ENCODE peak calls at places on chromosomes 2 and 18, in seven cellular contexts. R is cardiac fibroblast; V is ureter; B is right cardiac atrium; Y is stimulated activated CD4-positive, alpha-beta T cell treated with anti-CD3 and anti-CD28 coated beads, Interleukin-15, amount 100 ng/mL, for 1 hour; A is activated CD4-positive, alpha-beta memory T cell treated with anti-CD3 and anti-CD28 coated beads for 36 hours; P is naive thymus-derived CD4-positive, alpha-beta T cell. J is an unnamed sample.

GRCh38 chr2:47724221-47724981 is 58.5 kb upstream of the MSH6 start:
- DNase-seq in R (peak), V (no peak), P (no peak), B (no peak), Y (no peak), A (no peak), J (no peak)

GRCh38 chr18:78728301-78729098 is 251.1 kb upstream of the SALL3 start:
- DNase-seq in P (no peak), B (no peak), R (no peak), A (no peak), V (peak), Y (no peak), J (peak)

GRCh38 chr18:54946149-54946581 is 13.1 kb downstream of the CCDC68 start:
- DNase-seq in A (peak), R (peak), P (peak), Y (no peak), B (peak), V (no peak), J (no peak)

GRCh38 chr2:197079414-197079813 is 152.9 kb upstream of the PGAP1 start:
- DNase-seq in Y (no peak), B (no peak), R (peak), V (no peak), P (no peak), A (no peak), J (no peak)

GRCh38 chr18:9869713-9870430 is 15.9 kb upstream of the TXNDC2 start:
- DNase-seq in Y (no peak), R (peak), A (no peak), B (no peak), P (no peak), V (no peak), J (no peak)

GRCh38 chr18:9885170-9886004 is at the start of gene TXNDC2:
- DNase-seq in V (no peak), R (peak), P (no peak), A (no peak), Y (no peak), B (no peak), J (no peak)

GRCh38 chr18:63994783-63995399 is 25.0 kb downstream of the SERPINB8 start:
- DNase-seq in A (peak), B (peak), P (no peak), R (peak), V (no peak), Y (no peak), J (no peak)

GRCh38 chr2:2547911-2548310 is 216.8 kb upstream of the MYT1L start:
- DNase-seq in P (no peak), R (no peak), A (no peak), V (no peak), Y (no peak), B (no peak), J (no peak)

GRCh38 chr2:233935426-233935825 is 18.3 kb downstream of the TRPM8 start:
- DNase-seq in Y (no peak), R (no peak), V (no peak), P (no peak), B (no peak), A (no peak), J (no peak)

GRCh38 chr18:33702625-33703024 is 124.6 kb downstream of the ASXL3 start:
- DNase-seq in B (no peak), V (no peak), A (no peak), R (no peak), P (no peak), Y (no peak), J (no peak)

GRCh38 chr2:240894836-240895558 is 959 bp downstream of the MAB21L4 start:
- DNase-seq in P (no peak), B (peak), A (no peak), V (no peak), Y (no peak), R (no peak), J (no peak)

GRCh38 chr2:149921911-149922616 is 334.5 kb upstream of the MMADHC start:
- DNase-seq in P (no peak), Y (no peak), B (no peak), R (no peak), A (no peak), V (no peak), J (no peak)

GRCh38 chr2:38776531-38776930 is 1.5 kb upstream of the GEMIN6 start:
- DNase-seq in Y (no peak), V (no peak), R (no peak), P (no peak), B (no peak), A (no peak), J (no peak)

GRCh38 chr2:41782306-41783158 is 265.3 kb upstream of the PKDCC start:
- DNase-seq in R (peak), A (peak), Y (no peak), V (no peak), P (peak), B (no peak), J (no peak)

GRCh38 chr18:12021077-12021476 is 39.8 kb downstream of the IMPA2 start:
- DNase-seq in V (no peak), R (no peak), B (no peak), P (no peak), A (no peak), Y (no peak), J (no peak)

GRCh38 chr18:37270046-37270665 is 295.4 kb downstream of the CELF4 start:
- DNase-seq in P (peak), B (no peak), A (peak), R (peak), V (peak), Y (no peak), J (no peak)

J was measured in Right ventricle myocardium inferior.